ENCODE peak calls at places on chromosomes 5 and 9, in eight cellular contexts. Z is A549, V is adrenal gland, U is heart left ventricle, B is uterus, D is spleen, T is HCT116, E is tibial nerve. X is an unnamed sample.

GRCh38 chr9:118786877-118787276 is 582.4 kb downstream of the BRINP1 start:
- DNase-seq in Z (no peak), V (no peak), U (no peak), B (no peak), D (no peak), T (no peak), E (no peak), X (no peak)

GRCh38 chr9:11946521-11946920 is 746.7 kb upstream of the TYRP1 start:
- DNase-seq in Z (no peak), V (no peak), U (no peak), B (no peak), D (no peak), T (no peak), E (no peak), X (no peak)

GRCh38 chr5:139443766-139444473 is 4.6 kb upstream of the DNAJC18 start:
- DNase-seq in Z (no peak), V (no peak), U (no peak), B (no peak), D (no peak), T (no peak), E (no peak), X (no peak)

GRCh38 chr5:179907570-179908324 is at the start of gene TBC1D9B:
- DNase-seq in Z (peak; percentile 43), V (peak; percentile 68), U (peak; percentile 73), B (peak; percentile 65), D (peak; percentile 94), T (no peak), E (peak; percentile 31), X (peak; percentile 52)

GRCh38 chr9:84170521-84171141 is 169.9 kb downstream of the SLC28A3 start:
- DNase-seq in Z (peak; percentile 30), V (peak; percentile 48), U (peak; percentile 93), B (peak; percentile 61), D (peak; percentile 73), T (peak; percentile 81), E (peak; percentile 48), X (peak; percentile 71)

GRCh38 chr5:135729582-135729879 is 104.9 kb upstream of the SLC25A48 start:
- DNase-seq in Z (no peak), V (no peak), U (no peak), B (no peak), D (no peak), T (no peak), E (no peak), X (no peak)

GRCh38 chr5:150781706-150782614 is 3.4 kb downstream of the SMIM3 start:
- DNase-seq in Z (no peak), V (peak; percentile 78), U (peak; percentile 79), B (peak; percentile 79), D (no peak), T (no peak), E (peak; percentile 73), X (no peak)

GRCh38 chr5:106269252-106269843 is 1401.4 kb downstream of the EFNA5 start:
- DNase-seq in Z (no peak), V (no peak), U (no peak), B (no peak), D (no peak), T (peak; percentile 24), E (no peak), X (no peak)

GRCh38 chr5:8192840-8193239 is 323.9 kb downstream of the MTRR start:
- DNase-seq in Z (no peak), V (no peak), U (no peak), B (no peak), D (no peak), T (no peak), E (no peak), X (no peak)

GRCh38 chr9:74795803-74796202 is 91.9 kb downstream of the TRPM6 start:
- DNase-seq in Z (no peak), V (no peak), U (no peak), B (no peak), D (no peak), T (no peak), E (no peak), X (no peak)

GRCh38 chr5:165781703-165782102 is 2276.3 kb downstream of the MAT2B start:
- DNase-seq in Z (no peak), V (no peak), U (no peak), B (no peak), D (no peak), T (no peak), E (no peak), X (no peak)

GRCh38 chr9:77440057-77440456 is 208.1 kb downstream of the GNA14 start:
- DNase-seq in Z (no peak), V (no peak), U (no peak), B (no peak), D (no peak), T (no peak), E (no peak), X (no peak)

GRCh38 chr5:172133359-172134029 is 54.5 kb downstream of the STK10 start:
- DNase-seq in Z (no peak), V (peak; percentile 64), U (peak; percentile 64), B (no peak), D (peak; percentile 84), T (no peak), E (peak; percentile 43), X (peak; percentile 61)

GRCh38 chr9:23005061-23005690 is 558.6 kb downstream of the DMRTA1 start:
- DNase-seq in Z (no peak), V (no peak), U (no peak), B (no peak), D (no peak), T (no peak), E (no peak), X (no peak)

GRCh38 chr5:120327180-120327579 is 136.9 kb upstream of the PRR16 start:
- DNase-seq in Z (no peak), V (no peak), U (no peak), B (no peak), D (no peak), T (no peak), E (no peak), X (no peak)

GRCh38 chr9:88682431-88682831 is 147.5 kb downstream of the NXNL2 start:
- DNase-seq in Z (no peak), V (no peak), U (no peak), B (peak; percentile 62), D (no peak), T (no peak), E (no peak), X (no peak)

GRCh38 chr9:126423709-126424185 is 97.1 kb downstream of the MVB12B start:
- DNase-seq in Z (no peak), V (peak; percentile 48), U (no peak), B (no peak), D (no peak), T (no peak), E (no peak), X (no peak)

GRCh38 chr5:146717951-146718350 is 160.6 kb downstream of the PPP2R2B start:
- DNase-seq in Z (no peak), V (no peak), U (no peak), B (no peak), D (no peak), T (no peak), E (no peak), X (no peak)

GRCh38 chr5:135493406-135494180 is 41.4 kb upstream of the TIFAB start:
- DNase-seq in Z (peak; percentile 27), V (peak; percentile 28), U (no peak), B (no peak), D (no peak), T (peak; percentile 31), E (peak; percentile 19), X (no peak)

GRCh38 chr5:6792911-6793451 is 79.7 kb downstream of the TENT4A start:
- DNase-seq in Z (no peak), V (no peak), U (no peak), B (no peak), D (no peak), T (no peak), E (no peak), X (no peak)

GRCh38 chr5:75363726-75364495 is 26.9 kb downstream of the HMGCR start:
- DNase-seq in Z (no peak), V (no peak), U (peak; percentile 58), B (no peak), D (no peak), T (no peak), E (no peak), X (no peak)

DNA sequence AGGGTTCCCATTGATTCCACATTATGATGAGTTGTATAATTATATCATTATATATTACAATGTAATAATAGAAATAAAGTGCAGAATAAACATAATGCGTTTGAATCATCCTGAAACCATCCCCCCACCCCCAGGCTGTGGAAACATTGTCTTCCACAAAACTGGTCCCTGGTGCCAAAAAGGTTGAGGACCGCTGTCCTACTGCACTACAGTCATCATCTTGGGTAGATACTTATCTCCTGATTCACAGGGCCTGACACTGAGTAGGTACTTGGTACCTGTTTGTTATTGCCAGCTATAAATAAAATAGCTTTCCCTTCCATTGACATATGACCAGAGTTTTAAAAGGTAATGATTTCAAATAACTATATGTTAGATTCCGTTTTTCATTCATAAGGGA is 25.6 kb downstream of the ANP32B start:
- DNase-seq in Z (no peak), V (no peak), U (no peak), B (no peak), D (no peak), T (no peak), E (no peak), X (no peak)
- TF ChIP-seq POLR2A in Z (no peak), V (no peak), U (no peak), B (no peak), D (no peak), T (no peak), E (no peak), X (no peak)

DNA sequence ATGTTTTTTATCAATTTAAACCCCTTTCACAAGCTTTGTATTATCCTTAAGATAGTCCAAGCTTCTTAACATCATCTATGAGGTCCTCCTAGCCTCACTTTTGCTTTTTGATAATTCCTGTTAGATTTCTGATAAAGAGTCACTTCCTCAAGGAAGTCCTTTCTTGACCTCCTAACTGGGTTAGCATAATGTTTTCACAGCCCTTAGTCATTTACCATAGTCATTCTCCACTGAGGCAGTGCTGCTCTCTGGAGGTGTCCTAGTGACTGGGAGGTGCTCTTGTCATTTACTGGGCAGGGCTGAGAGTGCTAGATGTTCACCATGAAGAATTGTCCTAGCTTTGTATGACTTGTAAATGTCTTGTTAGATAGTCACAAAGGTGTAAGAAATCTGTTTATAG is 26.4 kb downstream of the TNPO1 start:
- DNase-seq in Z (peak; percentile 56), V (no peak), U (no peak), B (no peak), D (no peak), T (peak; percentile 32), E (no peak), X (peak; percentile 59)
- TF ChIP-seq CTCF in Z (peak; percentile 39), V (no peak), U (no peak), B (no peak), D (no peak), T (peak; percentile 19), E (no peak), X (no peak)

DNA sequence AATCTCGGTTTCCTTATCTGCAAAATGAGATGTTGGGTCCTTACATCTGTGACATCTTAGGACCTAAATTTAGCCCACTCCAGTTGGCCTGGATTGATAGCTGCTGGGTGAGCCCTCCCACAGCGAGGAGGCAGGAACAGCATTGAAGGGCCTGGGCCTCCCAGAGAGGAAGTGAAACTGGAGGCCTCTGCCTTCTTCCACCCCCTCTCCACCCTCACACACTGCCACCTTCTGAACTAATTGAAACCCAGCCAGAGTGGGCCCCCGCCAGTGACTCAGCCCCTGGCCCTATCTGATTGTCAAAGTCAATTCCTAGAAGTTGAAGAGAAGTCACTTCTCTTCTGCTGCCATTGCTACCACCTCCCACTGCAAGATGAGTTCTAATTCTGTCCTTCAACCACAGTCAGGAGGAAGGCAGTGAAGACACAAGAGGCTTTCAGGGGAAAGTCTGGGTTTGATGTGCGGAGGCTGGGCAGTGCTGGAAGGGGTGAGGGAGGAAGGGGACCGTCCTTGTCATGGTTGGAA is 55.2 kb upstream of the NEK6 start:
- DNase-seq in Z (no peak), V (peak; percentile 53), U (peak; percentile 46), B (no peak), D (peak; percentile 91), T (no peak), E (peak; percentile 24), X (no peak)
- TF ChIP-seq POLR2A in Z (no peak), V (no peak), U (no peak), B (no peak), D (no peak), T (no peak), E (no peak), X (no peak)

GRCh38 chr9:130903194-130904069 is 6.8 kb upstream of the QRFP start:
- DNase-seq in Z (no peak), V (no peak), U (no peak), B (no peak), D (no peak), T (no peak), E (no peak), X (no peak)
- TF ChIP-seq CTCF in Z (no peak), V (no peak), U (no peak), B (no peak), D (no peak), T (no peak), E (no peak), X (no peak)

X was measured in Peyer's patch.